ENCODE peak calls at places on chromosomes 2 and 18, in ten cellular contexts. One of them, this sample, is unnamed.

GRCh38 chr2:226873051-226873620 is 37.3 kb downstream of the RHBDD1 start:
- ATAC-seq in CD4-positive, CD25-positive, alpha-beta regulatory T cell: no peak
- ATAC-seq in aorta: no peak
- ATAC-seq in pancreas: no peak
- ATAC-seq in mucosa of descending colon: no peak
- ATAC-seq in PC-3: no peak
- ATAC-seq in right lobe of liver: no peak
- ATAC-seq in K562: peak
- ATAC-seq in upper lobe of right lung: no peak
- ATAC-seq in heart left ventricle: no peak
- ATAC-seq in this sample: no peak

GRCh38 chr2:216663846-216664245 is 30.6 kb downstream of the IGFBP2 start:
- ATAC-seq in upper lobe of right lung: no peak
- ATAC-seq in K562: no peak
- ATAC-seq in PC-3: no peak
- ATAC-seq in heart left ventricle: no peak
- ATAC-seq in aorta: no peak
- ATAC-seq in right lobe of liver: no peak
- ATAC-seq in pancreas: no peak
- ATAC-seq in CD4-positive, CD25-positive, alpha-beta regulatory T cell: no peak
- ATAC-seq in mucosa of descending colon: no peak
- ATAC-seq in this sample: no peak

GRCh38 chr2:226561962-226562361 is 237.7 kb downstream of the IRS1 start:
- ATAC-seq in CD4-positive, CD25-positive, alpha-beta regulatory T cell: no peak
- ATAC-seq in upper lobe of right lung: peak
- ATAC-seq in K562: no peak
- ATAC-seq in aorta: no peak
- ATAC-seq in PC-3: peak
- ATAC-seq in right lobe of liver: peak
- ATAC-seq in pancreas: peak
- ATAC-seq in mucosa of descending colon: no peak
- ATAC-seq in heart left ventricle: no peak
- ATAC-seq in this sample: no peak

GRCh38 chr2:167761465-167762136 is 485.8 kb downstream of the STK39 start:
- ATAC-seq in upper lobe of right lung: no peak
- ATAC-seq in pancreas: peak
- ATAC-seq in mucosa of descending colon: peak
- ATAC-seq in K562: no peak
- ATAC-seq in CD4-positive, CD25-positive, alpha-beta regulatory T cell: no peak
- ATAC-seq in aorta: no peak
- ATAC-seq in right lobe of liver: peak
- ATAC-seq in PC-3: no peak
- ATAC-seq in heart left ventricle: no peak
- ATAC-seq in this sample: no peak

GRCh38 chr2:12556762-12557161 is 160.0 kb upstream of the TRIB2 start:
- ATAC-seq in pancreas: no peak
- ATAC-seq in mucosa of descending colon: peak
- ATAC-seq in upper lobe of right lung: peak
- ATAC-seq in PC-3: peak
- ATAC-seq in right lobe of liver: peak
- ATAC-seq in aorta: no peak
- ATAC-seq in heart left ventricle: no peak
- ATAC-seq in CD4-positive, CD25-positive, alpha-beta regulatory T cell: peak
- ATAC-seq in K562: peak
- ATAC-seq in this sample: no peak

GRCh38 chr2:106963893-106964292 is 77.9 kb upstream of the ST6GAL2 start:
- ATAC-seq in aorta: no peak
- ATAC-seq in heart left ventricle: no peak
- ATAC-seq in upper lobe of right lung: no peak
- ATAC-seq in PC-3: no peak
- ATAC-seq in mucosa of descending colon: no peak
- ATAC-seq in right lobe of liver: no peak
- ATAC-seq in CD4-positive, CD25-positive, alpha-beta regulatory T cell: no peak
- ATAC-seq in K562: no peak
- ATAC-seq in pancreas: no peak
- ATAC-seq in this sample: no peak

GRCh38 chr2:237467447-237468179 is 19.4 kb upstream of the MLPH start:
- ATAC-seq in mucosa of descending colon: no peak
- ATAC-seq in pancreas: no peak
- ATAC-seq in upper lobe of right lung: no peak
- ATAC-seq in right lobe of liver: peak
- ATAC-seq in CD4-positive, CD25-positive, alpha-beta regulatory T cell: no peak
- ATAC-seq in aorta: no peak
- ATAC-seq in K562: no peak
- ATAC-seq in heart left ventricle: no peak
- ATAC-seq in PC-3: no peak
- ATAC-seq in this sample: no peak

GRCh38 chr2:227864161-227864756 is 7.2 kb upstream of the DAW1 start:
- ATAC-seq in CD4-positive, CD25-positive, alpha-beta regulatory T cell: no peak
- ATAC-seq in K562: no peak
- ATAC-seq in aorta: peak
- ATAC-seq in heart left ventricle: peak
- ATAC-seq in pancreas: no peak
- ATAC-seq in PC-3: no peak
- ATAC-seq in upper lobe of right lung: peak
- ATAC-seq in mucosa of descending colon: no peak
- ATAC-seq in right lobe of liver: no peak
- ATAC-seq in this sample: no peak

GRCh38 chr2:101380376-101380775 is 6.9 kb downstream of the CREG2 start:
- ATAC-seq in K562: no peak
- ATAC-seq in heart left ventricle: peak
- ATAC-seq in upper lobe of right lung: peak
- ATAC-seq in aorta: no peak
- ATAC-seq in mucosa of descending colon: peak
- ATAC-seq in right lobe of liver: no peak
- ATAC-seq in PC-3: peak
- ATAC-seq in pancreas: peak
- ATAC-seq in CD4-positive, CD25-positive, alpha-beta regulatory T cell: no peak
- ATAC-seq in this sample: peak

GRCh38 chr2:176827269-176827668 is 385.3 kb upstream of the HNRNPA3 start:
- ATAC-seq in CD4-positive, CD25-positive, alpha-beta regulatory T cell: no peak
- ATAC-seq in heart left ventricle: no peak
- ATAC-seq in pancreas: no peak
- ATAC-seq in mucosa of descending colon: no peak
- ATAC-seq in aorta: no peak
- ATAC-seq in upper lobe of right lung: no peak
- ATAC-seq in K562: no peak
- ATAC-seq in PC-3: no peak
- ATAC-seq in right lobe of liver: no peak
- ATAC-seq in this sample: no peak

GRCh38 chr2:134290363-134290762 is 36.5 kb downstream of the MGAT5 start:
- ATAC-seq in upper lobe of right lung: no peak
- ATAC-seq in K562: no peak
- ATAC-seq in mucosa of descending colon: peak
- ATAC-seq in aorta: no peak
- ATAC-seq in CD4-positive, CD25-positive, alpha-beta regulatory T cell: peak
- ATAC-seq in pancreas: no peak
- ATAC-seq in right lobe of liver: peak
- ATAC-seq in heart left ventricle: no peak
- ATAC-seq in PC-3: no peak
- ATAC-seq in this sample: no peak

GRCh38 chr2:44981714-44982108 is 27.5 kb downstream of the SIX2 start:
- ATAC-seq in pancreas: peak
- ATAC-seq in right lobe of liver: peak
- ATAC-seq in aorta: peak
- ATAC-seq in heart left ventricle: peak
- ATAC-seq in upper lobe of right lung: peak
- ATAC-seq in K562: peak
- ATAC-seq in CD4-positive, CD25-positive, alpha-beta regulatory T cell: no peak
- ATAC-seq in PC-3: peak
- ATAC-seq in mucosa of descending colon: peak
- ATAC-seq in this sample: peak

GRCh38 chr18:37409870-37410269 is 155.7 kb downstream of the CELF4 start:
- ATAC-seq in pancreas: peak
- ATAC-seq in aorta: no peak
- ATAC-seq in PC-3: no peak
- ATAC-seq in upper lobe of right lung: peak
- ATAC-seq in right lobe of liver: no peak
- ATAC-seq in mucosa of descending colon: no peak
- ATAC-seq in heart left ventricle: peak
- ATAC-seq in CD4-positive, CD25-positive, alpha-beta regulatory T cell: no peak
- ATAC-seq in K562: no peak
- ATAC-seq in this sample: no peak

GRCh38 chr2:51220606-51221005 is 188.7 kb upstream of the NRXN1 start:
- ATAC-seq in upper lobe of right lung: no peak
- ATAC-seq in CD4-positive, CD25-positive, alpha-beta regulatory T cell: no peak
- ATAC-seq in heart left ventricle: no peak
- ATAC-seq in aorta: no peak
- ATAC-seq in pancreas: no peak
- ATAC-seq in mucosa of descending colon: no peak
- ATAC-seq in right lobe of liver: peak
- ATAC-seq in K562: no peak
- ATAC-seq in PC-3: no peak
- ATAC-seq in this sample: no peak

GRCh38 chr18:59279193-59279592 is 5.9 kb upstream of the RAX start:
- ATAC-seq in mucosa of descending colon: no peak
- ATAC-seq in CD4-positive, CD25-positive, alpha-beta regulatory T cell: no peak
- ATAC-seq in K562: no peak
- ATAC-seq in heart left ventricle: no peak
- ATAC-seq in PC-3: no peak
- ATAC-seq in right lobe of liver: no peak
- ATAC-seq in pancreas: no peak
- ATAC-seq in aorta: no peak
- ATAC-seq in upper lobe of right lung: no peak
- ATAC-seq in this sample: no peak

DNA sequence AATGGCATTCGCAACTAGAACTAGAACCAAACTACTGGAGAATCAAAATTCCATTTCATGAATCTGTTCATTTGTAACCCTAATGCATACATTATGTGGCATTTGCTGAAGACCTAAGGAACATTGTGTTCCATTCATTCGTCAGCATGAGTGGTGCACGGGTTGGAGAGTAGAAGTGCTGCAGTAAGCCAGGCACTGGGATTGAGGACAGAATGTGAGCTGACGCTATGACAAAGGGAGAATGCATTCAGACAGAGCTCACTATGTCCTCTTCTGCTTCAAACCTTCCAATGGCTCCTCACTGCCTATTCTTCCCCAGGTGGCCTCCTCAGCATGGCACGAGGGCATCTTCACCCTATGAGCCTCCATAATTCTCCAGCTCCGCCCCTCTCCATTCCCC is 6.3 kb upstream of the MYOM1 start:
- ATAC-seq in mucosa of descending colon: no peak
- ATAC-seq in heart left ventricle: no peak
- ATAC-seq in pancreas: peak
- ATAC-seq in right lobe of liver: no peak
- ATAC-seq in K562: peak
- ATAC-seq in PC-3: no peak
- ATAC-seq in CD4-positive, CD25-positive, alpha-beta regulatory T cell: no peak
- ATAC-seq in upper lobe of right lung: no peak
- ATAC-seq in aorta: no peak
- ATAC-seq in this sample: no peak
- H3K4me3 ChIP-seq in mucosa of descending colon: no peak
- H3K4me3 ChIP-seq in heart left ventricle: no peak
- H3K4me3 ChIP-seq in pancreas: no peak
- H3K4me3 ChIP-seq in right lobe of liver: no peak
- H3K4me3 ChIP-seq in K562: no peak
- H3K4me3 ChIP-seq in PC-3: no peak
- H3K4me3 ChIP-seq in CD4-positive, CD25-positive, alpha-beta regulatory T cell: no peak
- H3K4me3 ChIP-seq in upper lobe of right lung: no peak
- H3K4me3 ChIP-seq in aorta: no peak
- H3K4me3 ChIP-seq in this sample: no peak

GRCh38 chr2:95300391-95300938 is 3.3 kb downstream of the KCNIP3 start:
- ATAC-seq in upper lobe of right lung: no peak
- ATAC-seq in right lobe of liver: no peak
- ATAC-seq in mucosa of descending colon: peak
- ATAC-seq in CD4-positive, CD25-positive, alpha-beta regulatory T cell: no peak
- ATAC-seq in aorta: no peak
- ATAC-seq in pancreas: peak
- ATAC-seq in heart left ventricle: no peak
- ATAC-seq in PC-3: no peak
- ATAC-seq in K562: no peak
- ATAC-seq in this sample: no peak
- H3K4me3 ChIP-seq in upper lobe of right lung: no peak
- H3K4me3 ChIP-seq in right lobe of liver: no peak
- H3K4me3 ChIP-seq in mucosa of descending colon: no peak
- H3K4me3 ChIP-seq in CD4-positive, CD25-positive, alpha-beta regulatory T cell: no peak
- H3K4me3 ChIP-seq in aorta: no peak
- H3K4me3 ChIP-seq in pancreas: no peak
- H3K4me3 ChIP-seq in heart left ventricle: no peak
- H3K4me3 ChIP-seq in PC-3: no peak
- H3K4me3 ChIP-seq in K562: no peak
- H3K4me3 ChIP-seq in this sample: no peak

GRCh38 chr2:122703676-122704075 is 948.2 kb downstream of the TSN start:
- ATAC-seq in right lobe of liver: no peak
- ATAC-seq in K562: no peak
- ATAC-seq in CD4-positive, CD25-positive, alpha-beta regulatory T cell: no peak
- ATAC-seq in PC-3: no peak
- ATAC-seq in aorta: no peak
- ATAC-seq in heart left ventricle: no peak
- ATAC-seq in pancreas: no peak
- ATAC-seq in upper lobe of right lung: no peak
- ATAC-seq in mucosa of descending colon: no peak
- ATAC-seq in this sample: no peak
- H3K4me3 ChIP-seq in right lobe of liver: no peak
- H3K4me3 ChIP-seq in K562: no peak
- H3K4me3 ChIP-seq in CD4-positive, CD25-positive, alpha-beta regulatory T cell: no peak
- H3K4me3 ChIP-seq in PC-3: no peak
- H3K4me3 ChIP-seq in aorta: no peak
- H3K4me3 ChIP-seq in heart left ventricle: no peak
- H3K4me3 ChIP-seq in pancreas: no peak
- H3K4me3 ChIP-seq in upper lobe of right lung: no peak
- H3K4me3 ChIP-seq in mucosa of descending colon: no peak
- H3K4me3 ChIP-seq in this sample: no peak

DNA sequence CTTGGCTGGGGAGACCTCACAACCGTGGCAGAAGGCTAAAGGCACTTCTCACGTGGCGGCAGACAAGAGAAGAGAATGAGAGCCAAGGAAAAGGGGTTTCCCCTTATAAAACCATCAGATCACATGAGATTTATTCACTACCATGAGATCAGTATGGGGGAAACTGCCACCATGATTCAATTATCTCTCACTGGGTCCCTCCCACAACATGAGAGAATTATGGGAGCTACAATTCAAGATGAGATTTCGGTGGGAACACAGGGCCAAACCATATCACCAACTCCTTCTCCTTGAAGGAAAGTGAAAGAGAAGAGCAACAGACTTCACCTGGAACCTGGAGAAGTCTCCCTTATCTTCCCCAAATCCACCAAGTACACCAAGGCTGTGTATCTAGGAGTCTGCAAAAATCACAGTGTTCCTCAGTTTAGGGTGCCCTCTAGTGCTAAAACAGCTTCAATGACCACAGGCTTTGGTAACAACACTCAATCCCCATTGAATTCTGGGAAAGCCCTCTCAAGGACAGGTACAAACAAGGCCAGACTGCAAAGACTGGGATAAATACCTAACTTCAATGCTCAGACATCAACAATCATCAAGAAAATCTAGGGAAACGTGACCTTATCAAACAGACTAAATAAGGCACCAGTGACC is 148.8 kb upstream of the SRD5A2 start:
- ATAC-seq in mucosa of descending colon: peak
- ATAC-seq in PC-3: peak
- ATAC-seq in aorta: no peak
- ATAC-seq in K562: peak
- ATAC-seq in pancreas: peak
- ATAC-seq in CD4-positive, CD25-positive, alpha-beta regulatory T cell: no peak
- ATAC-seq in upper lobe of right lung: peak
- ATAC-seq in heart left ventricle: no peak
- ATAC-seq in right lobe of liver: peak
- ATAC-seq in this sample: no peak
- H3K4me3 ChIP-seq in mucosa of descending colon: no peak
- H3K4me3 ChIP-seq in PC-3: no peak
- H3K4me3 ChIP-seq in aorta: no peak
- H3K4me3 ChIP-seq in K562: no peak
- H3K4me3 ChIP-seq in pancreas: no peak
- H3K4me3 ChIP-seq in CD4-positive, CD25-positive, alpha-beta regulatory T cell: no peak
- H3K4me3 ChIP-seq in upper lobe of right lung: no peak
- H3K4me3 ChIP-seq in heart left ventricle: no peak
- H3K4me3 ChIP-seq in right lobe of liver: peak
- H3K4me3 ChIP-seq in this sample: no peak